ENCODE peak calls at places on chromosomes 2 and 18, in seven cellular contexts. Z is K562, Y is stomach, G is spleen, Q is upper lobe of left lung, A is Panc1, X is sigmoid colon. F is an unnamed sample. For H3K9me3, the result is how much of the 10 kb centered on the place peaks cover.

GRCh38 chr2:134932864-134933526 is 14.4 kb downstream of the CCNT2 start:
- DNase-seq in Z (no peak), Y (peak), G (no peak), Q (no peak), A (no peak), X (no peak), F (no peak)

GRCh38 chr2:240419321-240419720 is 16.1 kb upstream of the GPC1 start:
- DNase-seq in Z (no peak), Y (no peak), G (no peak), Q (no peak), A (no peak), X (peak), F (no peak)

GRCh38 chr2:70516596-70516995 is 37.0 kb downstream of the TGFA start:
- DNase-seq in Z (no peak), Y (no peak), G (no peak), Q (peak), A (no peak), X (no peak), F (no peak)

GRCh38 chr2:182836451-182836850 is 30.0 kb downstream of the FRZB start:
- DNase-seq in Z (no peak), Y (no peak), G (no peak), Q (no peak), A (no peak), X (no peak), F (no peak)

GRCh38 chr2:132974477-132975050 is 304.6 kb upstream of the LYPD1 start:
- DNase-seq in Z (no peak), Y (no peak), G (no peak), Q (no peak), A (no peak), X (no peak), F (no peak)

GRCh38 chr2:85439111-85439477 is 20.6 kb downstream of the SH2D6 start:
- DNase-seq in Z (no peak), Y (no peak), G (peak), Q (no peak), A (no peak), X (no peak), F (no peak)

GRCh38 chr2:220687231-220687843 is 884.8 kb downstream of the EPHA4 start:
- DNase-seq in Z (peak), Y (peak), G (peak), Q (peak), A (peak), X (peak), F (no peak)

GRCh38 chr2:9972621-9973445 is 21.3 kb downstream of the GRHL1 start:
- DNase-seq in Z (no peak), Y (peak), G (no peak), Q (no peak), A (no peak), X (no peak), F (no peak)

GRCh38 chr2:170829016-170829415 is 12.3 kb downstream of the GAD1 start:
- DNase-seq in Z (no peak), Y (no peak), G (no peak), Q (no peak), A (no peak), X (no peak), F (no peak)

GRCh38 chr2:60337142-60337497 is 216.3 kb downstream of the BCL11A start:
- DNase-seq in Z (no peak), Y (no peak), G (no peak), Q (peak), A (no peak), X (no peak), F (no peak)

GRCh38 chr18:36366994-36367839 is 69.7 kb downstream of the FHOD3 start:
- DNase-seq in Z (no peak), Y (no peak), G (no peak), Q (no peak), A (no peak), X (no peak), F (no peak)

GRCh38 chr18:8526316-8526715 is 82.9 kb upstream of the RAB12 start:
- DNase-seq in Z (no peak), Y (no peak), G (no peak), Q (peak), A (no peak), X (peak), F (no peak)

GRCh38 chr2:102522890-102523289 is 49.9 kb downstream of the SLC9A4 start:
- DNase-seq in Z (no peak), Y (no peak), G (no peak), Q (no peak), A (no peak), X (no peak), F (no peak)

GRCh38 chr18:10290244-10291240 is 163.9 kb upstream of the APCDD1 start:
- DNase-seq in Z (no peak), Y (no peak), G (no peak), Q (peak), A (no peak), X (no peak), F (no peak)

GRCh38 chr2:74836675-74837401 is 2.9 kb downstream of the HK2 start:
- DNase-seq in Z (no peak), Y (no peak), G (no peak), Q (no peak), A (no peak), X (no peak), F (no peak)

GRCh38 chr2:74834806-74835755 is 1.2 kb downstream of the HK2 start:
- DNase-seq in Z (peak), Y (peak), G (peak), Q (peak), A (no peak), X (no peak), F (no peak)

GRCh38 chr2:74835831-74836674 is 2.1 kb downstream of the HK2 start:
- DNase-seq in Z (peak), Y (no peak), G (no peak), Q (no peak), A (no peak), X (no peak), F (no peak)

GRCh38 chr2:74831693-74832530 is 2.0 kb upstream of the HK2 start:
- DNase-seq in Z (peak), Y (no peak), G (no peak), Q (no peak), A (no peak), X (no peak), F (no peak)

DNA sequence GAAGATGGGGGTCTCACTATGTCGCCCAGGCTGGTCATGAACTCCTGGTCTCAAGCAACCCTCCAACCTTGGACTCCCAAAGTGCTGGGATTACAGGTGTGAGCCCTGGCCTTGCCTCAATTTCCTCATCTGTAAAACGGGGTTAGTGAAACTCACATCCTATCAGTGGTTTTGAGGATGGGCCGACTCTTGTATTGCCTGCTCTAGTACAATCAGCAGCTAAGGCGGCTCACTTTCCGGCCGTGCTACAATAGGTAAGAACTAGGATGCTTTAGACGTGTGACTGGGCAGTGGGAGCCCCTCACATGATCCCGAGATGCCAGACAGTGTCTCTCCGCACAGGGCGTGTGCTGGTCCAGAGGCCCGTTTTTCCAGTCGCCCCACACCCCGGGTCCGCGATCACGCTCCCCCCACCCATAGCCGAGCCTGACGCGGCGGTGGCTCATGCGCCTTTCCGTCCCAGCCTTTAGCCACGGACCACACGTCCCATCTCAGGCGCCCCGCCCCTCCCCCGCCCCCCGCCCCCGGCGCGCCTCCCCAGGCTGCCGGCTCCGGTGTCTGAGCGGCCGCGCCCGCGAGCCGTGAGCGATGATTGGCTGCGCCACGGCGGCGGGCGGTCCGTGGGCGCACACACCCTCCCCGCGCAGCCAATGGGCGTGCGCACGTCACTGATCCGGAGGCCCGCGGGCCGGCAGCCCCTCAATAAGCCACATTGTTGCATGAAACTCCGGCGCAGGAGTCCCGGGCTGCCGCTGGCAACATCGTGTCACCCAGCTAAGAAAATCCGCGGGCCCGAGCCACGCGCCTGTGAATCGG is at the start of gene HK2:
- DNase-seq in Z (peak), Y (peak), G (peak), Q (peak), A (no peak), X (peak), F (no peak)
- TF ChIP-seq POLR2AphosphoS5 in Z (no peak), Y (no peak), G (peak), Q (no peak), A (no peak), X (peak), F (peak)

GRCh38 chr2:74849228-74849892 is 15.4 kb downstream of the HK2 start:
- DNase-seq in Z (no peak), Y (peak), G (peak), Q (peak), A (no peak), X (no peak), F (no peak)
- H3K27ac ChIP-seq in Z (no peak), Y (peak), G (peak), Q (peak), A (no peak), X (no peak), F (no peak)

GRCh38 chr2:126117886-126118285 is 538.1 kb upstream of the GYPC start:
- DNase-seq in Z (no peak), Y (no peak), G (no peak), Q (no peak), A (no peak), X (no peak), F (no peak)

GRCh38 chr2:126115975-126116374 is 540.0 kb upstream of the GYPC start:
- DNase-seq in Z (no peak), Y (no peak), G (no peak), Q (no peak), A (no peak), X (no peak), F (no peak)
- H3K9me3 ChIP-seq in Z (under half), Y (under half), G (under half), Q (under half), A (under half), X (under half), F (under half)

DNA sequence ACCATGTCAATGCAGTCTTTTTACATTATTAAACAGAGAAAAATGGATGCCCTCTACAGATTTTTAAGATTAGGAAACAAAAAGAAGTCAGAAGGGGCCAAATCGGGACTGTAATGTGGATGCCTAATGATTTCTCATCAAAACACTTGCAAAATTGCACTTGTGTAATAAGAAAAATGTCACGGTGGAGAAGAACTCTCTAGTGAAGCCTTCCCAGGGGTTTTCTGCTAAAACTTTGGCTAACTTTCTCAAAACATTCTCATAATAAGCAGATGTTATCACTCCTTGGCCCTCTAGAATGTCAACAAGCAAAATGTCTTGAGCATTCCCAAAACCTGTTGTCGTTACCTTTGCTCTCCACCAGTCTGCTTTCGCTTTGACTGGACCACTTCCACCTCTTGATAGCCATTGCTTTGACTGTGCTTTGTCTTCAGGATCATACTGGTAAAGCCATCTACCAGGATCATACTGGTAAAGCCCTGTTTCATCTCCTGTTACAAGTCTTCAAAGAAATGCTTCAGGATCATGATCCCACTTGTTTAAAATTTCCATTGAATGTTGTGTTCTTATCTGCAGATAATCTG is 226.8 kb downstream of the TNS1 start:
- DNase-seq in Z (no peak), Y (no peak), G (no peak), Q (no peak), A (no peak), X (no peak), F (no peak)
- TF ChIP-seq POLR2AphosphoS5 in Z (no peak), Y (no peak), G (no peak), Q (no peak), A (no peak), X (no peak), F (no peak)

GRCh38 chr2:150824118-150824517 is 336.7 kb upstream of the RND3 start:
- DNase-seq in Z (no peak), Y (no peak), G (no peak), Q (no peak), A (no peak), X (no peak), F (no peak)
- H3K27ac ChIP-seq in Z (no peak), Y (no peak), G (no peak), Q (no peak), A (no peak), X (no peak), F (no peak)

GRCh38 chr18:14928396-14928795 is 180.4 kb downstream of the ANKRD30B start:
- DNase-seq in Z (no peak), Y (no peak), G (no peak), Q (no peak), A (no peak), X (no peak), F (no peak)
- H3K9me3 ChIP-seq in Z (under half), Y (under half), G (under half), Q (under half), A (under half), X (under half), F (under half)

GRCh38 chr18:61991201-61991600 is 98.4 kb upstream of the RNF152 start:
- DNase-seq in Z (no peak), Y (no peak), G (no peak), Q (no peak), A (no peak), X (no peak), F (no peak)

GRCh38 chr18:61993831-61994230 is 101.0 kb upstream of the RNF152 start:
- DNase-seq in Z (no peak), Y (no peak), G (no peak), Q (no peak), A (no peak), X (no peak), F (no peak)

GRCh38 chr18:61992923-61993322 is 100.1 kb upstream of the RNF152 start:
- DNase-seq in Z (no peak), Y (no peak), G (no peak), Q (no peak), A (no peak), X (no peak), F (peak)

GRCh38 chr18:61991836-61992235 is 99.0 kb upstream of the RNF152 start:
- DNase-seq in Z (no peak), Y (no peak), G (no peak), Q (no peak), A (no peak), X (no peak), F (no peak)

DNA sequence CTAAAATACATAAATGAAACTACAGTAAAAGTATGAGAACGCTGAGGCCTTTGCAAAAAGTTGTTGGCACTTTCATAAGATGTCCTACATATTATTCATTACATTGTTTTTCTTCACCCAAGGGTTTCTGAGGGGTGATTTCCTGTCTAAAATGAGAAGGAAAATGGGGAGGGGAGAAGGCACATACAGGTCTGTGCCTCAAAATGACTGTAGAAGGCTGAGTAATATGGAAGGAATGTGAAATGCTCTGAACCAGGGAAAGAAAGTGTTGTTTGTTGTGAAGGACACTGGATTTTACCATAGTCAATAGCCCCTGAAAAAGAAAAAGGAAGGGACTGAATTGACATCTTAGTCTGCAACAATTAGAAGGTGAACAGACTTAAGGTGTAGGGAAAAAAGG is 99.5 kb upstream of the RNF152 start:
- DNase-seq in Z (no peak), Y (no peak), G (no peak), Q (no peak), A (no peak), X (no peak), F (no peak)
- TF ChIP-seq POLR2AphosphoS5 in Z (no peak), Y (no peak), G (no peak), Q (no peak), A (no peak), X (no peak), F (no peak)

F was measured in SK-N-MC.